ENCODE peak calls at places on chromosome 1, in six cellular contexts. One of them, this sample, is unnamed.
A peak's percentile ranks its signal among the peaks of the same experiment; 100 is the strongest.

GRCh38 chr1:81679972-81680371 is 120.8 kb upstream of the ADGRL2 start:
- DNase-seq in GM23338: peak; percentile 4
- DNase-seq in neural progenitor cell: peak; percentile 82
- DNase-seq in LHCN-M2: peak; percentile 48
- DNase-seq in GDM1: no peak
- DNase-seq in stimulated activated CD4-positive, alpha-beta T cell treated with anti-CD3 and anti-CD28 coated beads, Interleukin-2, amount 100 ng/mL, for 48 hours: no peak
- DNase-seq in this sample: no peak

GRCh38 chr1:4972761-4973320 is 318.4 kb downstream of the AJAP1 start:
- DNase-seq in GM23338: no peak
- DNase-seq in GDM1: no peak
- DNase-seq in LHCN-M2: no peak
- DNase-seq in neural progenitor cell: no peak
- DNase-seq in stimulated activated CD4-positive, alpha-beta T cell treated with anti-CD3 and anti-CD28 coated beads, Interleukin-2, amount 100 ng/mL, for 48 hours: no peak
- DNase-seq in this sample: no peak

GRCh38 chr1:109740615-109741373 is at the start of gene GSTM3:
- DNase-seq in LHCN-M2: no peak
- DNase-seq in neural progenitor cell: no peak
- DNase-seq in GM23338: no peak
- DNase-seq in GDM1: no peak
- DNase-seq in stimulated activated CD4-positive, alpha-beta T cell treated with anti-CD3 and anti-CD28 coated beads, Interleukin-2, amount 100 ng/mL, for 48 hours: no peak
- DNase-seq in this sample: no peak

GRCh38 chr1:165717918-165718515 is 19.7 kb upstream of the ALDH9A1 start:
- DNase-seq in LHCN-M2: peak; percentile 62
- DNase-seq in neural progenitor cell: peak; percentile 66
- DNase-seq in GDM1: peak; percentile 50
- DNase-seq in stimulated activated CD4-positive, alpha-beta T cell treated with anti-CD3 and anti-CD28 coated beads, Interleukin-2, amount 100 ng/mL, for 48 hours: peak; percentile 13
- DNase-seq in GM23338: peak; percentile 86
- DNase-seq in this sample: peak; percentile 58

GRCh38 chr1:210372491-210372890 is 43.8 kb downstream of the HHAT start:
- DNase-seq in neural progenitor cell: no peak
- DNase-seq in GM23338: no peak
- DNase-seq in GDM1: no peak
- DNase-seq in LHCN-M2: no peak
- DNase-seq in stimulated activated CD4-positive, alpha-beta T cell treated with anti-CD3 and anti-CD28 coated beads, Interleukin-2, amount 100 ng/mL, for 48 hours: no peak
- DNase-seq in this sample: no peak

GRCh38 chr1:45348966-45349677 is 8.9 kb upstream of the MUTYH start:
- DNase-seq in neural progenitor cell: no peak
- DNase-seq in GM23338: no peak
- DNase-seq in stimulated activated CD4-positive, alpha-beta T cell treated with anti-CD3 and anti-CD28 coated beads, Interleukin-2, amount 100 ng/mL, for 48 hours: no peak
- DNase-seq in GDM1: no peak
- DNase-seq in LHCN-M2: no peak
- DNase-seq in this sample: no peak

GRCh38 chr1:95734560-95734959 is 500.6 kb downstream of the RWDD3 start:
- DNase-seq in neural progenitor cell: no peak
- DNase-seq in stimulated activated CD4-positive, alpha-beta T cell treated with anti-CD3 and anti-CD28 coated beads, Interleukin-2, amount 100 ng/mL, for 48 hours: no peak
- DNase-seq in LHCN-M2: no peak
- DNase-seq in GDM1: no peak
- DNase-seq in GM23338: no peak
- DNase-seq in this sample: no peak

GRCh38 chr1:227888404-227889046 is 59.2 kb downstream of the WNT9A start:
- DNase-seq in neural progenitor cell: no peak
- DNase-seq in stimulated activated CD4-positive, alpha-beta T cell treated with anti-CD3 and anti-CD28 coated beads, Interleukin-2, amount 100 ng/mL, for 48 hours: no peak
- DNase-seq in GM23338: no peak
- DNase-seq in LHCN-M2: no peak
- DNase-seq in GDM1: no peak
- DNase-seq in this sample: no peak

GRCh38 chr1:32208891-32209309 is at the start of gene DCDC2B:
- DNase-seq in stimulated activated CD4-positive, alpha-beta T cell treated with anti-CD3 and anti-CD28 coated beads, Interleukin-2, amount 100 ng/mL, for 48 hours: no peak
- DNase-seq in LHCN-M2: peak; percentile 94
- DNase-seq in GDM1: no peak
- DNase-seq in GM23338: peak; percentile 33
- DNase-seq in neural progenitor cell: no peak
- DNase-seq in this sample: no peak

GRCh38 chr1:7519181-7519860 is 251.8 kb upstream of the VAMP3 start:
- DNase-seq in GDM1: no peak
- DNase-seq in LHCN-M2: no peak
- DNase-seq in stimulated activated CD4-positive, alpha-beta T cell treated with anti-CD3 and anti-CD28 coated beads, Interleukin-2, amount 100 ng/mL, for 48 hours: no peak
- DNase-seq in GM23338: no peak
- DNase-seq in neural progenitor cell: no peak
- DNase-seq in this sample: no peak

GRCh38 chr1:231161711-231162299 is at the start of gene TRIM67:
- DNase-seq in stimulated activated CD4-positive, alpha-beta T cell treated with anti-CD3 and anti-CD28 coated beads, Interleukin-2, amount 100 ng/mL, for 48 hours: no peak
- DNase-seq in LHCN-M2: peak; percentile 3
- DNase-seq in GDM1: no peak
- DNase-seq in neural progenitor cell: peak; percentile 74
- DNase-seq in GM23338: peak; percentile 66
- DNase-seq in this sample: no peak

GRCh38 chr1:162710349-162710748 is 78.1 kb downstream of the DDR2 start:
- DNase-seq in LHCN-M2: peak; percentile 38
- DNase-seq in GM23338: no peak
- DNase-seq in GDM1: no peak
- DNase-seq in stimulated activated CD4-positive, alpha-beta T cell treated with anti-CD3 and anti-CD28 coated beads, Interleukin-2, amount 100 ng/mL, for 48 hours: no peak
- DNase-seq in neural progenitor cell: no peak
- DNase-seq in this sample: peak; percentile 70

GRCh38 chr1:66575739-66576138 is 41.8 kb downstream of the SGIP1 start:
- DNase-seq in LHCN-M2: peak; percentile 47
- DNase-seq in GM23338: no peak
- DNase-seq in neural progenitor cell: no peak
- DNase-seq in GDM1: no peak
- DNase-seq in stimulated activated CD4-positive, alpha-beta T cell treated with anti-CD3 and anti-CD28 coated beads, Interleukin-2, amount 100 ng/mL, for 48 hours: no peak
- DNase-seq in this sample: peak; percentile 80

This sample was measured in HCEC 1CT.